ENCODE peak calls at places on chromosomes 4 and X, in ten cellular contexts. F, Q, A, J, V, D, U, L, H and M are unnamed samples.

GRCh38 chrX:1899841-1900240 is 285.0 kb downstream of the ASMT start:
- DNase-seq in V (no peak), A (no peak), U (no peak), H (no peak), D (no peak), F (no peak), L (no peak), J (no peak), Q (no peak), M (no peak)

GRCh38 chr4:87118826-87119225 is 101.6 kb downstream of the KLHL8 start:
- DNase-seq in J (no peak), H (no peak), L (no peak), D (no peak), Q (peak), V (no peak), U (no peak), F (no peak), A (peak), M (no peak)

GRCh38 chr4:81687470-81687869 is 215.8 kb upstream of the RASGEF1B start:
- DNase-seq in U (no peak), A (no peak), J (no peak), V (no peak), D (no peak), Q (no peak), L (no peak), H (no peak), F (no peak), M (no peak)

GRCh38 chr4:137310156-137310555 is 222.1 kb downstream of the PCDH18 start:
- DNase-seq in U (no peak), L (no peak), F (no peak), V (no peak), D (no peak), Q (peak), H (no peak), A (peak), J (no peak), M (no peak)

GRCh38 chr4:13917010-13917409 is 289.5 kb upstream of the BOD1L1 start:
- DNase-seq in J (no peak), F (no peak), U (no peak), D (no peak), H (no peak), L (no peak), V (no peak), A (peak), Q (no peak), M (no peak)

GRCh38 chrX:40148189-40148438 is 50.4 kb upstream of the BCOR start:
- DNase-seq in D (no peak), U (no peak), J (no peak), V (no peak), Q (no peak), H (no peak), A (no peak), L (no peak), F (no peak), M (no peak)

GRCh38 chr4:150664935-150665334 is 83.0 kb downstream of the MAB21L2 start:
- DNase-seq in H (no peak), J (no peak), L (no peak), V (no peak), A (peak), F (no peak), D (no peak), U (no peak), Q (no peak), M (no peak)

GRCh38 chr4:148112231-148112982 is 329.8 kb downstream of the NR3C2 start:
- DNase-seq in H (no peak), V (no peak), L (no peak), F (no peak), D (no peak), J (no peak), U (no peak), A (peak), Q (no peak), M (peak)

GRCh38 chrX:71623714-71624113 is 5.4 kb upstream of the CXCR3 start:
- DNase-seq in A (no peak), H (no peak), U (no peak), L (no peak), Q (no peak), F (no peak), D (no peak), V (no peak), J (no peak), M (no peak)

GRCh38 chr4:119310826-119311225 is 11.1 kb downstream of the FABP2 start:
- DNase-seq in Q (peak), L (no peak), U (no peak), J (no peak), V (no peak), F (no peak), A (no peak), D (no peak), H (no peak), M (no peak)

GRCh38 chr4:150278206-150278605 is 200.0 kb downstream of the DCLK2 start:
- DNase-seq in U (no peak), F (no peak), V (no peak), Q (no peak), H (no peak), D (no peak), A (no peak), L (no peak), J (no peak), M (no peak)

GRCh38 chr4:113760852-113761681 is 471 bp downstream of the CAMK2D start:
- DNase-seq in F (peak), L (no peak), A (peak), D (peak), U (peak), H (peak), V (peak), J (peak), Q (no peak), M (peak)

GRCh38 chr4:121139533-121140222 is 24.4 kb downstream of the TNIP3 start:
- DNase-seq in A (peak), L (no peak), Q (no peak), J (no peak), V (no peak), F (no peak), U (no peak), H (no peak), D (no peak), M (no peak)

GRCh38 chr4:149896428-149896827 is 80.8 kb upstream of the IQCM start:
- DNase-seq in V (no peak), L (no peak), H (no peak), Q (no peak), A (peak), J (no peak), U (no peak), D (no peak), F (no peak), M (peak)

GRCh38 chr4:141486375-141486997 is 149.9 kb upstream of the IL15 start:
- DNase-seq in U (no peak), H (no peak), L (no peak), D (no peak), Q (peak), A (peak), J (no peak), V (no peak), F (no peak), M (no peak)

GRCh38 chrX:9352683-9353430 is 112.0 kb upstream of the TBL1X start:
- DNase-seq in F (peak), L (no peak), U (peak), V (no peak), A (peak), Q (no peak), H (no peak), D (no peak), J (no peak), M (peak)

GRCh38 chr4:19399001-19399400 is 852.7 kb upstream of the SLIT2 start:
- DNase-seq in J (no peak), U (no peak), L (no peak), F (no peak), D (no peak), V (no peak), A (no peak), Q (no peak), H (no peak), M (no peak)

GRCh38 chr4:3250956-3251690 is 2.2 kb downstream of the MSANTD1 start:
- DNase-seq in A (no peak), F (no peak), Q (no peak), U (no peak), L (no peak), V (no peak), J (no peak), D (peak), H (no peak), M (no peak)

GRCh38 chrX:49276671-49277519 is 7.3 kb downstream of the PPP1R3F start:
- DNase-seq in J (no peak), L (no peak), D (no peak), U (peak), V (no peak), F (no peak), H (no peak), A (no peak), Q (no peak), M (no peak)

GRCh38 chr4:55611358-55612059 is 19.5 kb upstream of the PDCL2 start:
- DNase-seq in L (no peak), A (no peak), J (no peak), D (no peak), U (no peak), Q (no peak), F (no peak), V (no peak), H (no peak), M (no peak)

GRCh38 chrX:153772608-153773217 is 8.1 kb upstream of the SRPK3 start:
- DNase-seq in J (no peak), L (no peak), Q (no peak), U (no peak), A (no peak), H (no peak), V (no peak), F (no peak), D (no peak), M (no peak)

GRCh38 chr4:157918036-157918832 is 254.6 kb downstream of the GASK1B start:
- DNase-seq in H (no peak), U (no peak), F (no peak), V (no peak), D (no peak), L (no peak), Q (no peak), J (no peak), A (no peak), M (no peak)

GRCh38 chr4:53747401-53747800 is 156.1 kb upstream of the LNX1 start:
- DNase-seq in H (no peak), U (no peak), L (no peak), V (no peak), J (no peak), Q (no peak), F (no peak), D (no peak), A (no peak), M (no peak)

GRCh38 chr4:2786152-2786671 is 6.7 kb upstream of the SH3BP2 start:
- DNase-seq in L (peak), U (peak), A (no peak), H (peak), D (no peak), V (no peak), J (no peak), F (no peak), Q (no peak), M (no peak)

GRCh38 chrX:39484669-39485068 is 613.1 kb downstream of the BCOR start:
- DNase-seq in L (no peak), F (no peak), D (no peak), H (no peak), J (no peak), V (no peak), A (no peak), U (no peak), Q (no peak), M (no peak)

GRCh38 chrX:133323450-133323849 is 91.8 kb downstream of the GPC4 start:
- DNase-seq in F (no peak), V (no peak), H (no peak), L (no peak), U (no peak), A (no peak), J (no peak), D (no peak), Q (no peak), M (no peak)

GRCh38 chr4:1395941-1396805 is 10.1 kb downstream of the NKX1-1 start:
- DNase-seq in V (no peak), H (no peak), D (no peak), U (no peak), F (no peak), Q (no peak), J (no peak), A (no peak), L (no peak), M (no peak)

GRCh38 chrX:151922692-151923091 is 10.0 kb downstream of the MAGEA4 start:
- DNase-seq in D (no peak), V (no peak), F (no peak), Q (no peak), A (no peak), L (no peak), J (no peak), U (no peak), H (no peak), M (no peak)

GRCh38 chr4:37981844-37982720 is 21.9 kb downstream of the PTTG2 start:
- DNase-seq in Q (no peak), U (no peak), J (no peak), A (peak), D (no peak), F (no peak), V (no peak), H (no peak), L (no peak), M (no peak)

GRCh38 chrX:140360284-140360683 is 144.6 kb downstream of the SOX3 start:
- DNase-seq in A (no peak), H (no peak), F (no peak), V (no peak), D (no peak), J (no peak), Q (no peak), L (no peak), U (no peak), M (no peak)

GRCh38 chrX:119573840-119574393 is 446 bp upstream of the UBE2A start:
- DNase-seq in A (peak), D (no peak), L (no peak), H (no peak), F (no peak), J (no peak), Q (no peak), U (no peak), V (no peak), M (peak)

GRCh38 chrX:109485470-109486340 is 3.8 kb upstream of the GUCY2F start:
- DNase-seq in L (peak), V (no peak), D (peak), H (peak), A (peak), F (no peak), U (peak), Q (peak), J (peak), M (peak)

GRCh38 chr4:190014771-190015537 is 12.1 kb downstream of the FRG2 start:
- DNase-seq in Q (no peak), F (no peak), A (no peak), V (no peak), H (no peak), L (no peak), J (no peak), D (no peak), U (peak), M (no peak)

GRCh38 chrX:23820235-23820782 is 37.3 kb downstream of the SAT1 start:
- DNase-seq in D (no peak), J (no peak), H (no peak), L (no peak), U (no peak), Q (no peak), A (no peak), V (no peak), F (no peak), M (no peak)